ENCODE peak calls at places on chromosomes 1 and 21, in six cellular contexts. One of them, this sample, is unnamed.

GRCh38 chr1:64823691-64824476 is 79.0 kb downstream of the RAVER2 start:
- DNase-seq in mesendoderm: peak; percentile 84
- DNase-seq in astrocyte: peak; percentile 54
- DNase-seq in H9: peak; percentile 56
- DNase-seq in neural progenitor cell: peak; percentile 83
- DNase-seq in A549: peak; percentile 30
- DNase-seq in this sample: peak; percentile 84

GRCh38 chr1:224631471-224632105 is 15.5 kb downstream of the CNIH3 start:
- DNase-seq in mesendoderm: no peak
- DNase-seq in astrocyte: peak; percentile 87
- DNase-seq in A549: no peak
- DNase-seq in H9: no peak
- DNase-seq in neural progenitor cell: no peak
- DNase-seq in this sample: no peak

GRCh38 chr1:232628335-232629214 is 1.4 kb downstream of the SIPA1L2 start:
- DNase-seq in neural progenitor cell: peak; percentile 27
- DNase-seq in mesendoderm: no peak
- DNase-seq in astrocyte: peak; percentile 44
- DNase-seq in H9: no peak
- DNase-seq in A549: no peak
- DNase-seq in this sample: peak; percentile 75

GRCh38 chr1:240109920-240110685 is 18.4 kb downstream of the FMN2 start:
- DNase-seq in mesendoderm: peak; percentile 20
- DNase-seq in neural progenitor cell: no peak
- DNase-seq in A549: no peak
- DNase-seq in astrocyte: peak; percentile 41
- DNase-seq in H9: no peak
- DNase-seq in this sample: peak; percentile 32

GRCh38 chr1:166080965-166081870 is 85.6 kb downstream of the FAM78B start:
- DNase-seq in H9: peak; percentile 10
- DNase-seq in mesendoderm: no peak
- DNase-seq in astrocyte: peak; percentile 70
- DNase-seq in A549: no peak
- DNase-seq in neural progenitor cell: no peak
- DNase-seq in this sample: no peak

GRCh38 chr1:1990222-1990621 is 13.4 kb downstream of the CFAP74 start:
- DNase-seq in H9: no peak
- DNase-seq in astrocyte: no peak
- DNase-seq in A549: no peak
- DNase-seq in neural progenitor cell: no peak
- DNase-seq in mesendoderm: no peak
- DNase-seq in this sample: no peak

GRCh38 chr1:47662068-47662467 is 224.2 kb downstream of the FOXD2 start:
- DNase-seq in mesendoderm: no peak
- DNase-seq in A549: no peak
- DNase-seq in astrocyte: no peak
- DNase-seq in H9: no peak
- DNase-seq in neural progenitor cell: no peak
- DNase-seq in this sample: no peak

GRCh38 chr1:60746278-60746761 is 336.0 kb upstream of the NFIA start:
- DNase-seq in mesendoderm: no peak
- DNase-seq in A549: no peak
- DNase-seq in astrocyte: no peak
- DNase-seq in neural progenitor cell: peak; percentile 13
- DNase-seq in H9: no peak
- DNase-seq in this sample: no peak

GRCh38 chr1:50332941-50333594 is 90.2 kb downstream of the DMRTA2 start:
- DNase-seq in neural progenitor cell: peak; percentile 90
- DNase-seq in mesendoderm: peak; percentile 83
- DNase-seq in astrocyte: no peak
- DNase-seq in A549: peak; percentile 56
- DNase-seq in H9: peak; percentile 85
- DNase-seq in this sample: peak; percentile 35

GRCh38 chr1:34695580-34695979 is 59.3 kb upstream of the GJB5 start:
- DNase-seq in H9: no peak
- DNase-seq in mesendoderm: no peak
- DNase-seq in neural progenitor cell: no peak
- DNase-seq in A549: no peak
- DNase-seq in astrocyte: no peak
- DNase-seq in this sample: no peak

GRCh38 chr21:25913488-25913887 is 178.7 kb downstream of the GABPA start:
- DNase-seq in mesendoderm: peak; percentile 18
- DNase-seq in H9: no peak
- DNase-seq in A549: no peak
- DNase-seq in neural progenitor cell: no peak
- DNase-seq in astrocyte: no peak
- DNase-seq in this sample: no peak

GRCh38 chr1:214419650-214420049 is 131.8 kb downstream of the PTPN14 start:
- DNase-seq in neural progenitor cell: peak; percentile 49
- DNase-seq in A549: no peak
- DNase-seq in H9: no peak
- DNase-seq in astrocyte: no peak
- DNase-seq in mesendoderm: peak; percentile 97
- DNase-seq in this sample: no peak

GRCh38 chr1:246012271-246012854 is 494.7 kb downstream of the SMYD3 start:
- DNase-seq in A549: peak; percentile 17
- DNase-seq in H9: peak; percentile 37
- DNase-seq in neural progenitor cell: peak; percentile 54
- DNase-seq in mesendoderm: peak; percentile 67
- DNase-seq in astrocyte: no peak
- DNase-seq in this sample: peak; percentile 66

GRCh38 chr1:76285578-76286135 is 211.1 kb downstream of the ST6GALNAC3 start:
- DNase-seq in astrocyte: no peak
- DNase-seq in mesendoderm: no peak
- DNase-seq in neural progenitor cell: no peak
- DNase-seq in H9: no peak
- DNase-seq in A549: no peak
- DNase-seq in this sample: no peak

GRCh38 chr21:27759091-27759659 is 792.3 kb upstream of the ADAMTS5 start:
- DNase-seq in A549: no peak
- DNase-seq in H9: peak; percentile 71
- DNase-seq in astrocyte: no peak
- DNase-seq in neural progenitor cell: peak; percentile 57
- DNase-seq in mesendoderm: peak; percentile 46
- DNase-seq in this sample: peak; percentile 39

GRCh38 chr1:109151146-109151545 is 37.2 kb downstream of the ELAPOR1 start:
- DNase-seq in astrocyte: peak; percentile 49
- DNase-seq in H9: peak; percentile 65
- DNase-seq in mesendoderm: peak; percentile 73
- DNase-seq in A549: no peak
- DNase-seq in neural progenitor cell: peak; percentile 73
- DNase-seq in this sample: peak; percentile 55

GRCh38 chr1:153251562-153251961 is 7.9 kb upstream of the LORICRIN start:
- DNase-seq in neural progenitor cell: no peak
- DNase-seq in H9: no peak
- DNase-seq in A549: no peak
- DNase-seq in astrocyte: no peak
- DNase-seq in mesendoderm: no peak
- DNase-seq in this sample: no peak

GRCh38 chr21:39885119-39885848 is 18.0 kb downstream of the PCP4 start:
- DNase-seq in H9: no peak
- DNase-seq in neural progenitor cell: peak; percentile 47
- DNase-seq in astrocyte: peak; percentile 2
- DNase-seq in A549: no peak
- DNase-seq in mesendoderm: no peak
- DNase-seq in this sample: no peak

DNA sequence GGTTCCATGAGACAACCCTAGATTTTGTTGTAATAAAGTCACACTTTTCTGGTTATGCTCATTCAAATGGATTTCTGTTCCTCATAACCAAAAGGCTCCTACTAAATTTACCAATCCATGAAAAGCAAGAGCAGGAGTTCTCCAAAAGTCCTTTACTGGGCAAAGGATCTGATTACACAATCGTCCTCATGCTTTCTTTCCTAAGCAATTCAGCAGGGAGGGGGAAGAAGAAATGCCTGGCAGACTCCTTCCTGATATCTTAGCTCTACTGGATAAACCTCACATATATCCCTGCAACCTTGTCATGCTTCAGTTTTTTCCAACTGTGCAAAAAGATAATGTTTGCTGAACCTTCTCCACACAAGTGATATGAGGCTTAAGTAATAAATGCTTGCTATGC is 67.6 kb upstream of the GUCA2B start:
- DNase-seq in A549: no peak
- DNase-seq in mesendoderm: peak; percentile 8
- DNase-seq in H9: no peak
- DNase-seq in astrocyte: no peak
- DNase-seq in neural progenitor cell: no peak
- DNase-seq in this sample: no peak
- H3K4me2 ChIP-seq in A549: no peak overlapping the region
- H3K4me2 ChIP-seq in mesendoderm: no peak overlapping the region
- H3K4me2 ChIP-seq in H9: no peak overlapping the region
- H3K4me2 ChIP-seq in astrocyte: no peak overlapping the region
- H3K4me2 ChIP-seq in neural progenitor cell: no peak overlapping the region
- H3K4me2 ChIP-seq in this sample: no peak overlapping the region

GRCh38 chr1:178871551-178872320 is 859 bp upstream of the ANGPTL1 start:
- DNase-seq in mesendoderm: no peak
- DNase-seq in A549: no peak
- DNase-seq in astrocyte: no peak
- DNase-seq in H9: no peak
- DNase-seq in neural progenitor cell: no peak
- DNase-seq in this sample: no peak
- H3K4me2 ChIP-seq in mesendoderm: no peak overlapping the region
- H3K4me2 ChIP-seq in A549: peak overlapping the region; percentile 40
- H3K4me2 ChIP-seq in astrocyte: no peak overlapping the region
- H3K4me2 ChIP-seq in H9: no peak overlapping the region
- H3K4me2 ChIP-seq in neural progenitor cell: peak overlapping the region; percentile 39
- H3K4me2 ChIP-seq in this sample: no peak overlapping the region

GRCh38 chr1:157081717-157082116 is 17.9 kb downstream of the ETV3L start:
- DNase-seq in A549: no peak
- DNase-seq in H9: no peak
- DNase-seq in mesendoderm: peak; percentile 52
- DNase-seq in astrocyte: no peak
- DNase-seq in neural progenitor cell: no peak
- DNase-seq in this sample: no peak
- H3K4me2 ChIP-seq in A549: no peak overlapping the region
- H3K4me2 ChIP-seq in H9: no peak overlapping the region
- H3K4me2 ChIP-seq in mesendoderm: no peak overlapping the region
- H3K4me2 ChIP-seq in astrocyte: no peak overlapping the region
- H3K4me2 ChIP-seq in neural progenitor cell: peak overlapping the region; percentile 54
- H3K4me2 ChIP-seq in this sample: no peak overlapping the region

GRCh38 chr1:51910182-51910581 is 31.7 kb upstream of the NRDC start:
- DNase-seq in H9: no peak
- DNase-seq in astrocyte: no peak
- DNase-seq in neural progenitor cell: no peak
- DNase-seq in mesendoderm: no peak
- DNase-seq in A549: no peak
- DNase-seq in this sample: no peak

GRCh38 chr1:51908499-51908898 is 30.0 kb upstream of the NRDC start:
- DNase-seq in neural progenitor cell: no peak
- DNase-seq in A549: no peak
- DNase-seq in mesendoderm: no peak
- DNase-seq in H9: no peak
- DNase-seq in astrocyte: no peak
- DNase-seq in this sample: no peak

GRCh38 chr1:51910618-51911017 is 32.1 kb upstream of the NRDC start:
- DNase-seq in mesendoderm: no peak
- DNase-seq in A549: no peak
- DNase-seq in H9: no peak
- DNase-seq in astrocyte: no peak
- DNase-seq in neural progenitor cell: peak; percentile 29
- DNase-seq in this sample: no peak

GRCh38 chr1:51906306-51907078 is 28.0 kb upstream of the NRDC start:
- DNase-seq in mesendoderm: no peak
- DNase-seq in astrocyte: peak; percentile 46
- DNase-seq in neural progenitor cell: no peak
- DNase-seq in H9: no peak
- DNase-seq in A549: no peak
- DNase-seq in this sample: peak; percentile 22

GRCh38 chr1:51907079-51907702 is 28.7 kb upstream of the NRDC start:
- DNase-seq in neural progenitor cell: no peak
- DNase-seq in mesendoderm: no peak
- DNase-seq in H9: no peak
- DNase-seq in astrocyte: no peak
- DNase-seq in A549: no peak
- DNase-seq in this sample: no peak
- H3K4me2 ChIP-seq in neural progenitor cell: no peak overlapping the region
- H3K4me2 ChIP-seq in mesendoderm: no peak overlapping the region
- H3K4me2 ChIP-seq in H9: no peak overlapping the region
- H3K4me2 ChIP-seq in astrocyte: no peak overlapping the region
- H3K4me2 ChIP-seq in A549: no peak overlapping the region
- H3K4me2 ChIP-seq in this sample: no peak overlapping the region

DNA sequence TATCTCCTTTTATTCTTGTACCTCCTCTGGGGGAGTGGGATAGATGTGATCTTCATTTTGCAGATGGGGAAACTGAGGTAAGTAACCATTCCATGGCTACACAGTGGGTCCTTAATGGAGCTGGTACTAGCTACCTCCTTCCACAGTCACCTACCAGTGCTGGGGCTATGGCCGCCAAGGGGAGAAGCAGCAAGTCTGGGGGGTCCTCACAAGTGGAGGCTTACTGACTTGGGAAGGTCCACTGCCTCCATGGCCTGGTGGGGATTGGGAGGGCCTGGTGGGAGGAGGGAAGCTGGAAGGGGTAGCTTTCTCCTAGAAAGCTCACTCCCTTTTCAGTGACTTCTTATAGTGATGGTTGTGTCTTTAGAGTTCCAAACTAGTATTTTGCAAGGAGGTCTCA is 5.9 kb upstream of the FOXO6 start:
- DNase-seq in neural progenitor cell: peak; percentile 1
- DNase-seq in H9: no peak
- DNase-seq in A549: no peak
- DNase-seq in mesendoderm: no peak
- DNase-seq in astrocyte: no peak
- DNase-seq in this sample: no peak
- H3K4me2 ChIP-seq in neural progenitor cell: no peak overlapping the region
- H3K4me2 ChIP-seq in H9: no peak overlapping the region
- H3K4me2 ChIP-seq in A549: no peak overlapping the region
- H3K4me2 ChIP-seq in mesendoderm: no peak overlapping the region
- H3K4me2 ChIP-seq in astrocyte: no peak overlapping the region
- H3K4me2 ChIP-seq in this sample: no peak overlapping the region

GRCh38 chr1:11748294-11749202 is 12.6 kb downstream of the AGTRAP start:
- DNase-seq in A549: no peak
- DNase-seq in mesendoderm: no peak
- DNase-seq in neural progenitor cell: no peak
- DNase-seq in astrocyte: no peak
- DNase-seq in H9: no peak
- DNase-seq in this sample: no peak
- H3K4me2 ChIP-seq in A549: no peak overlapping the region
- H3K4me2 ChIP-seq in mesendoderm: no peak overlapping the region
- H3K4me2 ChIP-seq in neural progenitor cell: no peak overlapping the region
- H3K4me2 ChIP-seq in astrocyte: no peak overlapping the region
- H3K4me2 ChIP-seq in H9: no peak overlapping the region
- H3K4me2 ChIP-seq in this sample: no peak overlapping the region

GRCh38 chr1:167668108-167668507 is 38.1 kb downstream of the RCSD1 start:
- DNase-seq in A549: no peak
- DNase-seq in astrocyte: no peak
- DNase-seq in mesendoderm: no peak
- DNase-seq in neural progenitor cell: no peak
- DNase-seq in H9: no peak
- DNase-seq in this sample: no peak

GRCh38 chr1:167667536-167667935 is 37.5 kb downstream of the RCSD1 start:
- DNase-seq in mesendoderm: no peak
- DNase-seq in neural progenitor cell: no peak
- DNase-seq in A549: no peak
- DNase-seq in H9: no peak
- DNase-seq in astrocyte: no peak
- DNase-seq in this sample: no peak

GRCh38 chr1:167671727-167672511 is 41.9 kb downstream of the RCSD1 start:
- DNase-seq in H9: no peak
- DNase-seq in neural progenitor cell: no peak
- DNase-seq in mesendoderm: no peak
- DNase-seq in astrocyte: no peak
- DNase-seq in A549: no peak
- DNase-seq in this sample: no peak

GRCh38 chr1:167670563-167670962 is 40.5 kb downstream of the RCSD1 start:
- DNase-seq in neural progenitor cell: no peak
- DNase-seq in H9: no peak
- DNase-seq in astrocyte: no peak
- DNase-seq in mesendoderm: no peak
- DNase-seq in A549: no peak
- DNase-seq in this sample: no peak

GRCh38 chr1:167669209-167670139 is 39.4 kb downstream of the RCSD1 start:
- DNase-seq in astrocyte: no peak
- DNase-seq in H9: no peak
- DNase-seq in A549: no peak
- DNase-seq in neural progenitor cell: no peak
- DNase-seq in mesendoderm: peak; percentile 42
- DNase-seq in this sample: no peak
- H3K4me2 ChIP-seq in astrocyte: no peak overlapping the region
- H3K4me2 ChIP-seq in H9: no peak overlapping the region
- H3K4me2 ChIP-seq in A549: no peak overlapping the region
- H3K4me2 ChIP-seq in neural progenitor cell: no peak overlapping the region
- H3K4me2 ChIP-seq in mesendoderm: no peak overlapping the region
- H3K4me2 ChIP-seq in this sample: no peak overlapping the region